ENCODE peak calls at places on chromosomes 13 and 19, in eight cellular contexts. H is lower leg skin; W is B cell; T is foreskin keratinocyte; C is CD8-positive, alpha-beta memory T cell; G is SW 1271; L is BJ; I is OCI-M1. E is an unnamed sample.

GRCh38 chr19:38389101-38389925 is 816 bp downstream of the SPRED3 start:
- DNase-seq in H (no peak), W (peak), T (peak), C (no peak), G (peak), L (no peak), I (no peak), E (no peak)

GRCh38 chr13:99124695-99125334 is 75.8 kb upstream of the UBAC2 start:
- DNase-seq in H (no peak), W (no peak), T (peak), C (no peak), G (peak), L (no peak), I (peak), E (peak)

GRCh38 chr19:35828694-35829301 is 16.2 kb upstream of the PRODH2 start:
- DNase-seq in H (peak), W (no peak), T (peak), C (peak), G (no peak), L (no peak), I (peak), E (peak)

GRCh38 chr13:73722120-73722519 is 412.1 kb downstream of the KLF12 start:
- DNase-seq in H (no peak), W (no peak), T (peak), C (no peak), G (peak), L (peak), I (peak), E (peak)

GRCh38 chr19:46890423-46891170 is 29.8 kb downstream of the ARHGAP35 start:
- DNase-seq in H (no peak), W (no peak), T (peak), C (no peak), G (peak), L (peak), I (no peak), E (no peak)

GRCh38 chr13:39876258-39876657 is 220.8 kb downstream of the COG6 start:
- DNase-seq in H (no peak), W (no peak), T (peak), C (no peak), G (no peak), L (peak), I (no peak), E (no peak)

GRCh38 chr13:46684287-46685001 is 112.5 kb downstream of the ESD start:
- DNase-seq in H (no peak), W (no peak), T (no peak), C (no peak), G (no peak), L (no peak), I (peak), E (no peak)

GRCh38 chr19:19613456-19613855 is 5.0 kb downstream of the PBX4 start:
- DNase-seq in H (no peak), W (no peak), T (peak), C (no peak), G (peak), L (peak), I (no peak), E (no peak)

GRCh38 chr19:47514151-47514868 is 553 bp downstream of the NAPA start:
- DNase-seq in H (no peak), W (no peak), T (no peak), C (no peak), G (no peak), L (no peak), I (no peak), E (no peak)

GRCh38 chr19:50736338-50736737 is 13.2 kb downstream of the CLEC11A start:
- DNase-seq in H (no peak), W (no peak), T (no peak), C (no peak), G (no peak), L (no peak), I (no peak), E (no peak)

GRCh38 chr13:50130686-50131051 is 115.4 kb downstream of the KCNRG start:
- DNase-seq in H (no peak), W (no peak), T (peak), C (peak), G (no peak), L (no peak), I (peak), E (peak)

GRCh38 chr13:45879666-45880065 is 28.1 kb upstream of the SIAH3 start:
- DNase-seq in H (no peak), W (no peak), T (no peak), C (no peak), G (no peak), L (no peak), I (peak), E (peak)

GRCh38 chr13:75305057-75305456 is 176.9 kb downstream of the TBC1D4 start:
- DNase-seq in H (no peak), W (no peak), T (no peak), C (no peak), G (no peak), L (no peak), I (peak), E (no peak)

GRCh38 chr19:55383789-55384575 is at the start of gene TMEM238:
- DNase-seq in H (no peak), W (peak), T (no peak), C (peak), G (peak), L (no peak), I (peak), E (peak)

GRCh38 chr13:93080587-93080986 is 146.0 kb upstream of the GPC6 start:
- DNase-seq in H (no peak), W (no peak), T (peak), C (no peak), G (no peak), L (no peak), I (peak), E (no peak)

GRCh38 chr19:11227201-11227886 is 12.1 kb upstream of the ANGPTL8 start:
- DNase-seq in H (no peak), W (no peak), T (peak), C (no peak), G (peak), L (no peak), I (peak), E (peak)

GRCh38 chr19:55355213-55355821 is 798 bp upstream of the COX6B2 start:
- DNase-seq in H (no peak), W (no peak), T (peak), C (no peak), G (no peak), L (no peak), I (no peak), E (no peak)

GRCh38 chr13:24203726-24204295 is 43.3 kb downstream of the SPATA13 start:
- DNase-seq in H (no peak), W (no peak), T (no peak), C (no peak), G (no peak), L (no peak), I (no peak), E (peak)

GRCh38 chr19:55638864-55639359 is 1.9 kb upstream of the ZNF580 start:
- DNase-seq in H (no peak), W (peak), T (no peak), C (peak), G (peak), L (no peak), I (peak), E (peak)

GRCh38 chr13:27607125-27607524 is 13.2 kb downstream of the LNX2 start:
- DNase-seq in H (no peak), W (no peak), T (peak), C (no peak), G (peak), L (peak), I (peak), E (no peak)

GRCh38 chr13:85367887-85368286 is 431.3 kb downstream of the SLITRK6 start:
- DNase-seq in H (no peak), W (no peak), T (no peak), C (no peak), G (no peak), L (no peak), I (peak), E (no peak)

GRCh38 chr13:49165798-49166752 is 54.1 kb upstream of the MLNR start:
- DNase-seq in H (no peak), W (no peak), T (no peak), C (no peak), G (no peak), L (no peak), I (no peak), E (peak)

GRCh38 chr19:39927524-39928356 is 6.7 kb downstream of the FCGBP start:
- DNase-seq in H (no peak), W (no peak), T (no peak), C (no peak), G (no peak), L (no peak), I (no peak), E (no peak)

GRCh38 chr13:51346397-51346796 is 6.9 kb downstream of the SERPINE3 start:
- DNase-seq in H (no peak), W (no peak), T (no peak), C (no peak), G (no peak), L (no peak), I (no peak), E (no peak)

GRCh38 chr19:8655340-8655709 is 24.9 kb downstream of the NFILZ start:
- DNase-seq in H (no peak), W (peak), T (no peak), C (peak), G (no peak), L (no peak), I (no peak), E (peak)

GRCh38 chr13:102817907-102818306 is 19.0 kb downstream of the BIVM start:
- DNase-seq in H (no peak), W (no peak), T (no peak), C (no peak), G (no peak), L (no peak), I (no peak), E (no peak)

GRCh38 chr13:71278512-71278911 is 588.5 kb downstream of the DACH1 start:
- DNase-seq in H (no peak), W (no peak), T (no peak), C (no peak), G (no peak), L (no peak), I (no peak), E (no peak)

GRCh38 chr13:37295046-37295445 is 189.6 kb upstream of the CSNK1A1L start:
- DNase-seq in H (no peak), W (no peak), T (no peak), C (no peak), G (no peak), L (no peak), I (no peak), E (no peak)

GRCh38 chr13:44004881-44005280 is 125.2 kb downstream of the LACC1 start:
- DNase-seq in H (no peak), W (no peak), T (peak), C (no peak), G (no peak), L (no peak), I (no peak), E (no peak)

GRCh38 chr13:112971288-112971643 is 2.3 kb downstream of the MCF2L start:
- DNase-seq in H (no peak), W (no peak), T (no peak), C (no peak), G (no peak), L (no peak), I (no peak), E (no peak)

GRCh38 chr13:27406178-27406939 is 18.1 kb upstream of the GTF3A start:
- DNase-seq in H (no peak), W (peak), T (peak), C (peak), G (peak), L (no peak), I (peak), E (peak)

E was measured in OCI-LY7.